ENCODE peak calls at places on chromosomes 16 and 17, in seven cellular contexts. One of them, this sample, is unnamed.

GRCh38 chr17:45296003-45296832 is 20.6 kb downstream of the MAP3K14 start:
- DNase-seq in H1: no peak
- DNase-seq in IMR-90: peak; percentile 62
- DNase-seq in H9: no peak
- DNase-seq in mesendoderm: no peak
- DNase-seq in mesenchymal stem cell: peak; percentile 39
- DNase-seq in neuronal stem cell: no peak
- DNase-seq in this sample: peak; percentile 63

GRCh38 chr17:72962099-72962498 is 130.4 kb downstream of the SLC39A11 start:
- DNase-seq in neuronal stem cell: no peak
- DNase-seq in mesendoderm: no peak
- DNase-seq in mesenchymal stem cell: no peak
- DNase-seq in IMR-90: no peak
- DNase-seq in H1: no peak
- DNase-seq in H9: no peak
- DNase-seq in this sample: no peak

GRCh38 chr16:48629016-48629415 is 19.0 kb upstream of the N4BP1 start:
- DNase-seq in mesendoderm: no peak
- DNase-seq in mesenchymal stem cell: no peak
- DNase-seq in H1: no peak
- DNase-seq in neuronal stem cell: no peak
- DNase-seq in H9: no peak
- DNase-seq in IMR-90: no peak
- DNase-seq in this sample: no peak

GRCh38 chr17:19508327-19508867 is 25.3 kb upstream of the SLC47A1 start:
- DNase-seq in H1: no peak
- DNase-seq in H9: peak; percentile 69
- DNase-seq in mesendoderm: peak; percentile 56
- DNase-seq in mesenchymal stem cell: no peak
- DNase-seq in neuronal stem cell: no peak
- DNase-seq in IMR-90: no peak
- DNase-seq in this sample: peak; percentile 20

GRCh38 chr16:65069766-65070165 is 52.1 kb downstream of the CDH11 start:
- DNase-seq in H1: no peak
- DNase-seq in mesendoderm: no peak
- DNase-seq in neuronal stem cell: no peak
- DNase-seq in H9: no peak
- DNase-seq in mesenchymal stem cell: peak; percentile 42
- DNase-seq in IMR-90: peak; percentile 61
- DNase-seq in this sample: no peak

GRCh38 chr17:21301593-21302550 is 17.4 kb downstream of the MAP2K3 start:
- DNase-seq in mesenchymal stem cell: no peak
- DNase-seq in IMR-90: no peak
- DNase-seq in mesendoderm: no peak
- DNase-seq in neuronal stem cell: no peak
- DNase-seq in H9: no peak
- DNase-seq in H1: no peak
- DNase-seq in this sample: peak; percentile 46

GRCh38 chr17:80819422-80820164 is 172.0 kb upstream of the CHMP6 start:
- DNase-seq in IMR-90: no peak
- DNase-seq in mesendoderm: no peak
- DNase-seq in mesenchymal stem cell: no peak
- DNase-seq in neuronal stem cell: no peak
- DNase-seq in H9: no peak
- DNase-seq in H1: no peak
- DNase-seq in this sample: no peak

GRCh38 chr16:84600343-84601229 is 17.3 kb downstream of the COTL1 start:
- DNase-seq in neuronal stem cell: no peak
- DNase-seq in H1: no peak
- DNase-seq in mesendoderm: no peak
- DNase-seq in H9: no peak
- DNase-seq in mesenchymal stem cell: peak; percentile 57
- DNase-seq in IMR-90: peak; percentile 43
- DNase-seq in this sample: no peak

GRCh38 chr17:76537288-76537577 is 276 bp downstream of the CYGB start:
- DNase-seq in neuronal stem cell: no peak
- DNase-seq in H9: peak; percentile 69
- DNase-seq in H1: no peak
- DNase-seq in mesendoderm: peak; percentile 45
- DNase-seq in mesenchymal stem cell: no peak
- DNase-seq in IMR-90: peak; percentile 39
- DNase-seq in this sample: no peak

GRCh38 chr17:10233157-10233556 is 34.8 kb upstream of the GAS7 start:
- DNase-seq in mesendoderm: no peak
- DNase-seq in mesenchymal stem cell: no peak
- DNase-seq in IMR-90: no peak
- DNase-seq in H9: no peak
- DNase-seq in H1: no peak
- DNase-seq in neuronal stem cell: no peak
- DNase-seq in this sample: peak; percentile 66

GRCh38 chr17:78125138-78125913 is 3.2 kb downstream of the TMC6 start:
- DNase-seq in H1: no peak
- DNase-seq in IMR-90: no peak
- DNase-seq in H9: no peak
- DNase-seq in mesenchymal stem cell: no peak
- DNase-seq in mesendoderm: no peak
- DNase-seq in neuronal stem cell: no peak
- DNase-seq in this sample: no peak

GRCh38 chr17:62780273-62780672 is 27.8 kb downstream of the MARCHF10 start:
- DNase-seq in H1: no peak
- DNase-seq in H9: peak; percentile 24
- DNase-seq in IMR-90: no peak
- DNase-seq in neuronal stem cell: no peak
- DNase-seq in mesendoderm: no peak
- DNase-seq in mesenchymal stem cell: no peak
- DNase-seq in this sample: no peak

GRCh38 chr16:65644821-65645220 is 523.0 kb upstream of the CDH11 start:
- DNase-seq in H9: no peak
- DNase-seq in mesenchymal stem cell: no peak
- DNase-seq in H1: no peak
- DNase-seq in neuronal stem cell: no peak
- DNase-seq in mesendoderm: no peak
- DNase-seq in IMR-90: no peak
- DNase-seq in this sample: no peak

GRCh38 chr16:4748682-4749411 is 14.5 kb downstream of the DNAAF8 start:
- DNase-seq in neuronal stem cell: no peak
- DNase-seq in IMR-90: no peak
- DNase-seq in mesenchymal stem cell: no peak
- DNase-seq in H9: no peak
- DNase-seq in H1: no peak
- DNase-seq in mesendoderm: no peak
- DNase-seq in this sample: no peak

GRCh38 chr16:8396463-8396862 is 193.8 kb downstream of the TMEM114 start:
- DNase-seq in neuronal stem cell: no peak
- DNase-seq in H1: no peak
- DNase-seq in H9: no peak
- DNase-seq in mesendoderm: no peak
- DNase-seq in mesenchymal stem cell: no peak
- DNase-seq in IMR-90: no peak
- DNase-seq in this sample: no peak

GRCh38 chr17:78996781-78997201 is 12.8 kb downstream of the CANT1 start:
- DNase-seq in H9: no peak
- DNase-seq in H1: no peak
- DNase-seq in mesendoderm: no peak
- DNase-seq in neuronal stem cell: no peak
- DNase-seq in IMR-90: no peak
- DNase-seq in mesenchymal stem cell: no peak
- DNase-seq in this sample: no peak

DNA sequence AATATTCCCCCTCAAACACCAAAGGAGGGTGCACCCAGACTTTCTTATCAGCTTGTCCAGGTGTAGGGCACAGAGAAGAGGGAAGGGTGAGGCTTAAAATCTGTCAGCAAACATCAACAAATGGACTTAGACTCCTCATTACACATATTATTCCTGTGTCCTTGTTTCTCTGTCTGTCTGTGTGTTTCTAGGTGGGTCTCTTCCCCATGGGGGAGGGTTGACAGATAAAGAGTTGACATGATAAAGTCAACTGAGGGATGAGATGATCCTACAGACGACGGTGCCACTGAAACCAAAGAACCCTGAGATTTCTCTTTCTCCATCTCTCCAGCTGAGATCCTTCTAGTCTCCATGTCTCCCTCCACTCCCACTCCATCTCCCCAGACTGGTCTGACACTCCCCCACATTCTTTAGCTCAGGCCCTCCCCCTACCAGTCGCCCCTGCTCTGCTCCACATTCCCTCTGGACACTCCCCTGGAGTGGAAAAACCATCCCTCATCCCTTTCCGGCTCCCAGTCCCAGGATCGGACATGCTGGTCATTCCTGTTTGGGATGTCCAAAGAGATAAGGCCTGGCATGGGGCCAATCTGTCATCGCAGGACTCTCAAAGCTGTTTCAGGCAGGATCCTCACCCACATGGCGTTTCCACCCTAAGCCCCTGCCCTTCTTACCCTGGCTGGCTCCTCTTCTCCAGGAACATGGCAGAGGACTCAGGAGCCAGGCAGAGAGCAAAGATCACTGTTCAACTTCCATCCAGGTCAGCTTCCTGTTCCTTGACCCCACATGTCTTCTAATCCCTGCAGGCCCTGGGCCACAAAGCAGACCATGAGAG is 2.9 kb upstream of the ITGA3 start:
- DNase-seq in neuronal stem cell: no peak
- DNase-seq in H9: no peak
- DNase-seq in IMR-90: peak; percentile 38
- DNase-seq in H1: no peak
- DNase-seq in mesendoderm: no peak
- DNase-seq in mesenchymal stem cell: peak; percentile 72
- DNase-seq in this sample: peak; percentile 97
- H3K79me1 ChIP-seq in neuronal stem cell: no peaks in the 10 kb centered on the region
- H3K79me1 ChIP-seq in H9: no peaks in the 10 kb centered on the region
- H3K79me1 ChIP-seq in IMR-90: no peaks in the 10 kb centered on the region
- H3K79me1 ChIP-seq in H1: no peaks in the 10 kb centered on the region
- H3K79me1 ChIP-seq in mesendoderm: no peaks in the 10 kb centered on the region
- H3K79me1 ChIP-seq in mesenchymal stem cell: no peaks in the 10 kb centered on the region
- H3K79me1 ChIP-seq in this sample: peaks cover 41% of the 10 kb centered on the region

GRCh38 chr16:82589407-82589806 is 37.4 kb upstream of the CDH13 start:
- DNase-seq in H1: no peak
- DNase-seq in mesendoderm: no peak
- DNase-seq in H9: no peak
- DNase-seq in mesenchymal stem cell: no peak
- DNase-seq in neuronal stem cell: no peak
- DNase-seq in IMR-90: no peak
- DNase-seq in this sample: no peak
- H3K9ac ChIP-seq in H1: no peak overlapping the region
- H3K9ac ChIP-seq in mesendoderm: no peak overlapping the region
- H3K9ac ChIP-seq in H9: no peak overlapping the region
- H3K9ac ChIP-seq in mesenchymal stem cell: no peak overlapping the region
- H3K9ac ChIP-seq in neuronal stem cell: no peak overlapping the region
- H3K9ac ChIP-seq in IMR-90: no peak overlapping the region
- H3K9ac ChIP-seq in this sample: no peak overlapping the region

DNA sequence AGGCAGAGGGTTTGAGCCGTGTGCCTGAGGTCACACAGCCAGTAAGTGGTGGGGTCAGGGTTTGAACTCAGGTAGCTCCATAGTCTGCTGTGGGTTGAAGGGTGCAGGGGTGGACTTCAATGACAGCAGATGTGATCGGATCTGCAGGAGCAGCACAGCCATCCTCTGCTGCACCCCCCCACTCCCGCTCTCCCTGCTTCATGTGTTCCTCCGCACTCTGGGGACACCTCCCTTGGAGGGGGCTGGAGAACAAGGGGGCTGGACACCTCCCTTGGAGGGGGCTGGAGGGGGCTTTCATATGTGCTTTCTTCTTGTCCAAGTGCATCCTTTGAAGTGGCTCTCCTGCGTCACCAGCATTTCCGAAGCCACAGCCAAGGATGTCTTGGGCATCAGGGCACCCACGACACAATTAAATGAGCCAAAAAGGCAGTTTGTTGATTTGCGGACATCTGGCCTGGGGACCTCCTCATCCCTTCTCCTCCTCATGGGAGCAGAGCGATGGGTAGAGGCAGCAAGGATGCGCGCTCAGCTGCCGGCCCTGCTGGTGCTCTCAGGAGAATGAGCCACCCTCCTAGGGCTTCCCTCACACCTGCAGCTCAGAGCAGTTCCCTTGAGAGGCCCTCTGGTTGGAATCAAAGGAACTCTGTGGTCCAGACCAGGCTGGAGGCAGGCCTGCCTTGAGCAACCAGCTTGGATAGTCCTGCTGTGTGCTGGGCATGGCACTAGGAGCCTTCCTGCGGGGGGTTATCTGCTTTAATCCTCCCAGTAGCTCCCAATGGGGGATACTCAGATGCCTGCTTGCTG is 26.2 kb downstream of the WSCD1 start:
- DNase-seq in neuronal stem cell: no peak
- DNase-seq in H1: no peak
- DNase-seq in mesenchymal stem cell: no peak
- DNase-seq in mesendoderm: no peak
- DNase-seq in H9: no peak
- DNase-seq in IMR-90: no peak
- DNase-seq in this sample: no peak
- H3K79me1 ChIP-seq in neuronal stem cell: no peaks in the 10 kb centered on the region
- H3K79me1 ChIP-seq in H1: no peaks in the 10 kb centered on the region
- H3K79me1 ChIP-seq in mesenchymal stem cell: no peaks in the 10 kb centered on the region
- H3K79me1 ChIP-seq in mesendoderm: no peaks in the 10 kb centered on the region
- H3K79me1 ChIP-seq in H9: no peaks in the 10 kb centered on the region
- H3K79me1 ChIP-seq in IMR-90: no peaks in the 10 kb centered on the region
- H3K79me1 ChIP-seq in this sample: no peaks in the 10 kb centered on the region

DNA sequence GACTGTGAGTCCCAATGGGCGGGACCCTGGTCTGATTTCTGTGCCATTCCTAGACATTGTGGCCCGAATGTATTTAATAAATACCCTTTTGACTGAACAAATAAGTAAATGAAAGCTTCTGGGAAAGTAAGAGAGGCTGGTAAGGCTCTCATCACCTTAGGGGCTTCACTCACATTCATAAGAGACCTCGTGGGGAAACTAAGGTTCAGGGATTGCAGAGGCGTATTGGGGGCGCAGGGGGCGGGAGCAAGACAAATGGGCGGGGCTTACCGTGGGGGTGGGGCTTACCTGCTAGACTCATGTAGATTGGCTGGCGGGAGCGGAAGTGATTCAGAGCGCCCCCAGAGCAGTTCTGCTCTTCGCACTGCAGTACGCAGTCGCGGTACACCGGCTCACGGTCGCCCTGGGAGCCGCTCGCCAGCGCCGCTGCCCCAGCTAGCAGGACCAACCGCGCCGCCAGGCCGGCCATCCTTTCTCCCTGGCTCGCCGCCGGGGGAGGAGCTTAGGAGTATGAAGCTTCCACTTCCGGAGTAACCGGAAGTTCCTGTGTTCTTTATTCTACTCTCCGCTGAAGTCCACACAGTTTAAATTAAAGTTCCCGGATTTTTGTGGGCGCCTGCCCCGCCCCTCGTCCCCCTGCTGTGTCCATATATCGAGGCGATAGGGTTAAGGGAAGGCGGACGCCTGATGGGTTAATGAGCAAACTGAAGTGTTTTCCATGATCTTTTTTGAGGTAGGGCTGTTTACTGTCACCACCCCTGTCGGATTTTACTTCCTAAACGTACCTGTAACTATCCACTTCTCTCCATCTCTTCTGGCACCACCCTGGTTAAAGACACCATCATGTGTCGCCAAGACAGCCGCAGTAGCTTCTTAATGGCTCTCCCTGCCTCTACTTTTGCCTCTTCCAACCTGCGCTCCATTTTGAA is at the start of gene PGAP3:
- DNase-seq in H1: peak; percentile 85
- DNase-seq in neuronal stem cell: peak; percentile 87
- DNase-seq in IMR-90: peak; percentile 89
- DNase-seq in mesendoderm: peak; percentile 96
- DNase-seq in H9: peak; percentile 96
- DNase-seq in mesenchymal stem cell: peak; percentile 93
- DNase-seq in this sample: peak; percentile 81
- H3K9ac ChIP-seq in H1: peak within 1 kb of the TSS; percentile 87
- H3K9ac ChIP-seq in neuronal stem cell: peak within 1 kb of the TSS; percentile 95
- H3K9ac ChIP-seq in IMR-90: peak within 1 kb of the TSS; percentile 87
- H3K9ac ChIP-seq in mesendoderm: peak within 1 kb of the TSS; percentile 83
- H3K9ac ChIP-seq in H9: peak within 1 kb of the TSS; percentile 85
- H3K9ac ChIP-seq in mesenchymal stem cell: peak within 1 kb of the TSS; percentile 80
- H3K9ac ChIP-seq in this sample: no peak within 1 kb of the TSS